ENCODE peak calls at places on chromosomes 4 and X, in nine cellular contexts. W is SK-N-SH, A is upper lobe of right lung, C is GM12864, E is epithelial cell of esophagus, B is IMR-90, T is heart right ventricle, X is sigmoid colon, P is astrocyte of the spinal cord. J is an unnamed sample.

GRCh38 chr4:102759835-102760644 is 728 bp downstream of the MANBA start:
- DNase-seq in W (no peak), A (no peak), C (peak), E (peak), B (peak), T (no peak), X (peak), P (peak), J (peak)

GRCh38 chr4:40262079-40262528 is 65.3 kb downstream of the RHOH start:
- DNase-seq in W (no peak), A (no peak), C (no peak), E (no peak), B (no peak), T (no peak), X (no peak), P (no peak), J (no peak)

GRCh38 chrX:131394384-131394783 is 105.3 kb upstream of the IGSF1 start:
- DNase-seq in W (no peak), A (no peak), C (no peak), E (peak), B (no peak), T (no peak), X (no peak), P (no peak), J (no peak)

GRCh38 chr4:124997907-124998306 is 285.4 kb upstream of the ANKRD50 start:
- DNase-seq in W (no peak), A (no peak), C (no peak), E (no peak), B (no peak), T (no peak), X (no peak), P (no peak), J (no peak)

GRCh38 chrX:112866175-112866574 is 25.5 kb upstream of the AMOT start:
- DNase-seq in W (no peak), A (no peak), C (no peak), E (no peak), B (peak), T (no peak), X (no peak), P (no peak), J (no peak)

GRCh38 chrX:80237072-80237471 is 183.2 kb upstream of the TENT5D start:
- DNase-seq in W (no peak), A (no peak), C (no peak), E (no peak), B (no peak), T (no peak), X (no peak), P (no peak), J (no peak)

GRCh38 chr4:153514001-153514526 is 47.9 kb downstream of the TMEM131L start:
- DNase-seq in W (no peak), A (no peak), C (no peak), E (no peak), B (peak), T (no peak), X (no peak), P (peak), J (no peak)

GRCh38 chr4:98484031-98484430 is 174.4 kb downstream of the TSPAN5 start:
- DNase-seq in W (no peak), A (no peak), C (no peak), E (peak), B (no peak), T (no peak), X (no peak), P (peak), J (no peak)

GRCh38 chr4:60463846-60464502 is 736.2 kb upstream of the ADGRL3 start:
- DNase-seq in W (no peak), A (no peak), C (no peak), E (peak), B (no peak), T (no peak), X (no peak), P (no peak), J (no peak)

GRCh38 chr4:145814246-145814645 is 124.4 kb downstream of the ZNF827 start:
- DNase-seq in W (no peak), A (no peak), C (no peak), E (no peak), B (no peak), T (no peak), X (no peak), P (no peak), J (no peak)

GRCh38 chr4:2275546-2276251 is 13.8 kb upstream of the MXD4 start:
- DNase-seq in W (no peak), A (no peak), C (no peak), E (no peak), B (no peak), T (no peak), X (peak), P (no peak), J (no peak)

GRCh38 chr4:125313989-125314602 is 659 bp upstream of the FAT4 start:
- DNase-seq in W (no peak), A (no peak), C (no peak), E (no peak), B (peak), T (no peak), X (no peak), P (no peak), J (no peak)

GRCh38 chr4:78552398-78553396 is 1.1 kb downstream of the ANXA3 start:
- DNase-seq in W (no peak), A (no peak), C (no peak), E (peak), B (no peak), T (no peak), X (no peak), P (no peak), J (no peak)

GRCh38 chr4:84535901-84536300 is 36.8 kb upstream of the NKX6-1 start:
- DNase-seq in W (no peak), A (no peak), C (no peak), E (peak), B (no peak), T (no peak), X (no peak), P (no peak), J (no peak)

GRCh38 chr4:76589402-76589801 is 154.4 kb downstream of the SHROOM3 start:
- DNase-seq in W (no peak), A (no peak), C (no peak), E (no peak), B (peak), T (no peak), X (no peak), P (peak), J (no peak)

GRCh38 chr4:76589872-76590846 is 155.1 kb downstream of the SHROOM3 start:
- DNase-seq in W (peak), A (peak), C (no peak), E (no peak), B (peak), T (peak), X (no peak), P (peak), J (no peak)

GRCh38 chr4:76590847-76591281 is 155.8 kb downstream of the SHROOM3 start:
- DNase-seq in W (no peak), A (no peak), C (no peak), E (no peak), B (peak), T (no peak), X (no peak), P (peak), J (no peak)

GRCh38 chr4:76585897-76586360 is 150.9 kb downstream of the SHROOM3 start:
- DNase-seq in W (no peak), A (peak), C (no peak), E (peak), B (no peak), T (peak), X (peak), P (peak), J (peak)

GRCh38 chr4:76588268-76588667 is 153.2 kb downstream of the SHROOM3 start:
- DNase-seq in W (no peak), A (no peak), C (no peak), E (no peak), B (no peak), T (no peak), X (no peak), P (no peak), J (no peak)
- H3K4me3 ChIP-seq in W (no peak), A (peak), C (no peak), E (no peak), B (no peak), T (no peak), X (no peak), P (no peak), J (no peak)

GRCh38 chrX:70096052-70096451 is 33.8 kb downstream of the OTUD6A start:
- DNase-seq in W (no peak), A (no peak), C (no peak), E (peak), B (peak), T (no peak), X (no peak), P (no peak), J (no peak)
- TF ChIP-seq CTCF in W (peak), A (peak), C (no peak), E (peak), B (peak), T (peak), X (no peak), P (peak), J (no peak)

DNA sequence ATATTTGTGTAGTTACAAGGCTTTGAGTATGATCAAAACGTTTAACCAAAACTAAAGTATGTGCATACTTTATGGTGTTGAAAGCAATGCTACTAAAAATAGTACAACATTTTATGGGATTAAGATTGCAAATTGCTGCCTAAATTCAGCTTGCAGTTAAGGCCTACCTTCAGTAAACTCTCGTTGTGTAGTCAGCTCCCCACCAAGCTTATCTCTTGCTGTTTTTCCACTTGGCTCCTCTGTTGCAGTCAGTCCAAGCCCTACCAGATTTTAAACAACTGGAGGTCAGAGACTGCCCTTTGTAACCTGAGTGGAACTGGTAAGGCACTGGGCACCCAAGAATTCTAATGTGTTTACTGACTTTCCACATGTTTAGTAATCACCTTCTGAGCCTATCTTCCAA is 25.7 kb downstream of the AFF1 start:
- DNase-seq in W (no peak), A (no peak), C (no peak), E (no peak), B (peak), T (no peak), X (no peak), P (no peak), J (no peak)
- H3K4me3 ChIP-seq in W (no peak), A (no peak), C (no peak), E (no peak), B (no peak), T (no peak), X (no peak), P (no peak), J (peak)

GRCh38 chr4:182478475-182478874 is 235.3 kb downstream of the TENM3 start:
- DNase-seq in W (peak), A (no peak), C (no peak), E (peak), B (peak), T (no peak), X (no peak), P (peak), J (peak)
- TF ChIP-seq CTCF in W (peak), A (peak), C (peak), E (peak), B (peak), T (peak), X (no peak), P (peak), J (peak)

DNA sequence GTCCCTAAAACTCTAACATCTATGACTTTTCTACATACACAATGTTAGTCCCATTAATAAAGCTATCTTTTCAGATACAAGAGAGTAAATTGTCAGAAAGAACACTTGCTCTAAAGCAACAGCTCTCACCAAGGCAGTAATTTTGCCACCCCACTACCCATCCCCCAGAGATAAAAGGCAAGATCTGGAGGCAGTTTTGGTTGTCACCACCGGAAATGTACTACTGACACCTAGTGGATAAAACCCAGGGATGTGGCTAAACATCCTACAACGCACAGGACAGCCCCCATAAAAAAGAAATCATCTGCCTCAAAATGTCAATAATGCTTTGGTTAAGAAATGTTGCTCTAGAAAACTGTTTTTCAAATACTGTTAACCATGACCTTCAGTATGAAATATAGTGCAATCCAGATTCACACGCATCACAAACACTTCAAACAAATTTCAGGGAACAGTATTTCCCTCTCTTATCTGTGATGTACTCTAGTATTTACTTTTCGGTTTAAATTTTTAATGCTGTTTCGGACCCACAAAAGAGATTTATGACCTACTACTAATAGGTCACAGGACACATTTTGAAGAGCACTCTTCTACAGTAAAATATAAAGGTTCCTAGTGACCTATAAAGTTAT is 5.1 kb downstream of the FBXL5 start:
- DNase-seq in W (peak), A (no peak), C (no peak), E (peak), B (peak), T (no peak), X (no peak), P (peak), J (peak)
- H3K4me3 ChIP-seq in W (no peak), A (no peak), C (no peak), E (no peak), B (no peak), T (no peak), X (no peak), P (no peak), J (no peak)